ENCODE peak calls at places on chromosomes 13 and 19, in six cellular contexts. One of them, this sample, is unnamed.
A peak's percentile ranks its signal among the peaks of the same experiment; 100 is the strongest.

GRCh38 chr19:8251025-8251472 is 41.9 kb downstream of the CERS4 start:
- DNase-seq in fibroblast of lung: peak; percentile 55
- DNase-seq in mammary epithelial cell: peak; percentile 35
- DNase-seq in H9: no peak
- DNase-seq in keratinocyte: no peak
- DNase-seq in SK-N-SH: no peak
- DNase-seq in this sample: no peak

GRCh38 chr13:109784590-109785140 is 1.7 kb downstream of the IRS2 start:
- DNase-seq in SK-N-SH: peak; percentile 88
- DNase-seq in keratinocyte: no peak
- DNase-seq in fibroblast of lung: peak; percentile 72
- DNase-seq in H9: peak; percentile 81
- DNase-seq in mammary epithelial cell: peak; percentile 65
- DNase-seq in this sample: peak; percentile 93

GRCh38 chr13:50485979-50486935 is 357.2 kb downstream of the DLEU7 start:
- DNase-seq in SK-N-SH: peak; percentile 27
- DNase-seq in H9: no peak
- DNase-seq in mammary epithelial cell: no peak
- DNase-seq in fibroblast of lung: peak; percentile 44
- DNase-seq in keratinocyte: no peak
- DNase-seq in this sample: no peak

GRCh38 chr13:30178976-30179375 is 128.4 kb downstream of the KATNAL1 start:
- DNase-seq in keratinocyte: no peak
- DNase-seq in H9: no peak
- DNase-seq in mammary epithelial cell: no peak
- DNase-seq in fibroblast of lung: no peak
- DNase-seq in SK-N-SH: no peak
- DNase-seq in this sample: no peak

GRCh38 chr19:52190679-52191293 is 934 bp downstream of the PPP2R1A start:
- DNase-seq in mammary epithelial cell: peak; percentile 43
- DNase-seq in H9: no peak
- DNase-seq in SK-N-SH: peak; percentile 56
- DNase-seq in fibroblast of lung: peak; percentile 62
- DNase-seq in keratinocyte: no peak
- DNase-seq in this sample: peak; percentile 83

GRCh38 chr19:57334191-57334590 is 13.9 kb downstream of the ZNF543 start:
- DNase-seq in mammary epithelial cell: peak; percentile 95
- DNase-seq in fibroblast of lung: no peak
- DNase-seq in SK-N-SH: no peak
- DNase-seq in keratinocyte: peak; percentile 56
- DNase-seq in H9: no peak
- DNase-seq in this sample: no peak

GRCh38 chr19:16660763-16661479 is at the start of gene TMEM38A:
- DNase-seq in SK-N-SH: peak; percentile 84
- DNase-seq in mammary epithelial cell: peak; percentile 22
- DNase-seq in fibroblast of lung: no peak
- DNase-seq in keratinocyte: no peak
- DNase-seq in H9: peak; percentile 47
- DNase-seq in this sample: peak; percentile 81

GRCh38 chr13:38350114-38350617 is 515 bp downstream of the UFM1 start:
- DNase-seq in SK-N-SH: peak; percentile 41
- DNase-seq in keratinocyte: no peak
- DNase-seq in fibroblast of lung: peak; percentile 68
- DNase-seq in mammary epithelial cell: peak; percentile 68
- DNase-seq in H9: no peak
- DNase-seq in this sample: peak; percentile 89

GRCh38 chr13:113949546-113949945 is 24.3 kb downstream of the C13orf46 start:
- DNase-seq in SK-N-SH: no peak
- DNase-seq in H9: no peak
- DNase-seq in keratinocyte: no peak
- DNase-seq in mammary epithelial cell: no peak
- DNase-seq in fibroblast of lung: no peak
- DNase-seq in this sample: peak; percentile 53

GRCh38 chr13:114146629-114147028 is 14.2 kb upstream of the RASA3 start:
- DNase-seq in mammary epithelial cell: no peak
- DNase-seq in keratinocyte: no peak
- DNase-seq in SK-N-SH: peak; percentile 67
- DNase-seq in H9: no peak
- DNase-seq in fibroblast of lung: no peak
- DNase-seq in this sample: peak; percentile 70

GRCh38 chr13:95261956-95262355 is 39.3 kb downstream of the ABCC4 start:
- DNase-seq in keratinocyte: no peak
- DNase-seq in fibroblast of lung: no peak
- DNase-seq in mammary epithelial cell: no peak
- DNase-seq in H9: no peak
- DNase-seq in SK-N-SH: no peak
- DNase-seq in this sample: no peak

GRCh38 chr19:30968210-30968609 is 381.0 kb downstream of the TSHZ3 start:
- DNase-seq in SK-N-SH: no peak
- DNase-seq in H9: no peak
- DNase-seq in mammary epithelial cell: no peak
- DNase-seq in fibroblast of lung: no peak
- DNase-seq in keratinocyte: no peak
- DNase-seq in this sample: no peak

GRCh38 chr13:30572859-30573275 is 44.9 kb upstream of the USPL1 start:
- DNase-seq in mammary epithelial cell: peak; percentile 37
- DNase-seq in keratinocyte: no peak
- DNase-seq in fibroblast of lung: peak; percentile 69
- DNase-seq in H9: no peak
- DNase-seq in SK-N-SH: peak; percentile 15
- DNase-seq in this sample: no peak

GRCh38 chr13:62129000-62129551 is 713.4 kb upstream of the PCDH20 start:
- DNase-seq in fibroblast of lung: no peak
- DNase-seq in SK-N-SH: no peak
- DNase-seq in mammary epithelial cell: no peak
- DNase-seq in keratinocyte: no peak
- DNase-seq in H9: no peak
- DNase-seq in this sample: no peak

GRCh38 chr19:34171539-34171876 is 796 bp upstream of the LSM14A start:
- DNase-seq in keratinocyte: no peak
- DNase-seq in SK-N-SH: no peak
- DNase-seq in mammary epithelial cell: peak; percentile 38
- DNase-seq in fibroblast of lung: peak; percentile 83
- DNase-seq in H9: no peak
- DNase-seq in this sample: no peak

GRCh38 chr19:45045671-45046353 is 7.0 kb downstream of the CLASRP start:
- DNase-seq in SK-N-SH: no peak
- DNase-seq in H9: no peak
- DNase-seq in keratinocyte: no peak
- DNase-seq in fibroblast of lung: no peak
- DNase-seq in mammary epithelial cell: no peak
- DNase-seq in this sample: no peak

GRCh38 chr13:21657538-21657937 is 13.3 kb upstream of the FGF9 start:
- DNase-seq in H9: no peak
- DNase-seq in SK-N-SH: no peak
- DNase-seq in mammary epithelial cell: peak; percentile 83
- DNase-seq in keratinocyte: peak; percentile 64
- DNase-seq in fibroblast of lung: peak; percentile 67
- DNase-seq in this sample: no peak

GRCh38 chr19:14138576-14139265 is 2.3 kb upstream of the ASF1B start:
- DNase-seq in SK-N-SH: no peak
- DNase-seq in keratinocyte: no peak
- DNase-seq in fibroblast of lung: peak; percentile 61
- DNase-seq in H9: no peak
- DNase-seq in mammary epithelial cell: no peak
- DNase-seq in this sample: no peak

GRCh38 chr19:6679139-6679538 is 9.2 kb upstream of the TNFSF14 start:
- DNase-seq in H9: no peak
- DNase-seq in mammary epithelial cell: no peak
- DNase-seq in keratinocyte: no peak
- DNase-seq in fibroblast of lung: no peak
- DNase-seq in SK-N-SH: no peak
- DNase-seq in this sample: no peak

GRCh38 chr13:23867027-23867491 is 22.1 kb downstream of the MIPEP start:
- DNase-seq in fibroblast of lung: peak; percentile 73
- DNase-seq in H9: peak; percentile 41
- DNase-seq in keratinocyte: no peak
- DNase-seq in SK-N-SH: no peak
- DNase-seq in mammary epithelial cell: peak; percentile 24
- DNase-seq in this sample: no peak

GRCh38 chr13:38417727-38418126 is 68.1 kb downstream of the UFM1 start:
- DNase-seq in SK-N-SH: peak; percentile 14
- DNase-seq in H9: peak; percentile 31
- DNase-seq in keratinocyte: no peak
- DNase-seq in mammary epithelial cell: peak; percentile 50
- DNase-seq in fibroblast of lung: no peak
- DNase-seq in this sample: no peak

GRCh38 chr13:72185756-72186155 is 318.8 kb upstream of the DACH1 start:
- DNase-seq in SK-N-SH: no peak
- DNase-seq in H9: no peak
- DNase-seq in fibroblast of lung: no peak
- DNase-seq in keratinocyte: no peak
- DNase-seq in mammary epithelial cell: no peak
- DNase-seq in this sample: no peak

GRCh38 chr13:33033361-33033812 is 17.2 kb downstream of the KL start:
- DNase-seq in H9: no peak
- DNase-seq in mammary epithelial cell: no peak
- DNase-seq in fibroblast of lung: no peak
- DNase-seq in keratinocyte: no peak
- DNase-seq in SK-N-SH: no peak
- DNase-seq in this sample: no peak

GRCh38 chr19:1975081-1975480 is 34.1 kb downstream of the CSNK1G2 start:
- DNase-seq in H9: no peak
- DNase-seq in mammary epithelial cell: no peak
- DNase-seq in SK-N-SH: no peak
- DNase-seq in keratinocyte: no peak
- DNase-seq in fibroblast of lung: no peak
- DNase-seq in this sample: no peak

GRCh38 chr19:491146-491741 is 5.0 kb upstream of the MADCAM1 start:
- DNase-seq in mammary epithelial cell: no peak
- DNase-seq in keratinocyte: no peak
- DNase-seq in fibroblast of lung: no peak
- DNase-seq in H9: peak; percentile 60
- DNase-seq in SK-N-SH: peak; percentile 58
- DNase-seq in this sample: peak; percentile 80

GRCh38 chr13:33182729-33183128 is 102.8 kb downstream of the STARD13 start:
- DNase-seq in H9: no peak
- DNase-seq in fibroblast of lung: no peak
- DNase-seq in SK-N-SH: no peak
- DNase-seq in keratinocyte: no peak
- DNase-seq in mammary epithelial cell: no peak
- DNase-seq in this sample: no peak

GRCh38 chr19:32224371-32225244 is 120.8 kb upstream of the ZNF507 start:
- DNase-seq in keratinocyte: no peak
- DNase-seq in mammary epithelial cell: peak; percentile 27
- DNase-seq in fibroblast of lung: peak; percentile 7
- DNase-seq in SK-N-SH: peak; percentile 94
- DNase-seq in H9: peak; percentile 61
- DNase-seq in this sample: peak; percentile 80

GRCh38 chr19:55638864-55639359 is 1.9 kb upstream of the ZNF580 start:
- DNase-seq in H9: peak; percentile 67
- DNase-seq in SK-N-SH: peak; percentile 52
- DNase-seq in keratinocyte: no peak
- DNase-seq in fibroblast of lung: peak; percentile 28
- DNase-seq in mammary epithelial cell: no peak
- DNase-seq in this sample: peak; percentile 62
- H3K4me1 ChIP-seq in H9: peaks cover 2% of the 10 kb centered on the region
- H3K4me1 ChIP-seq in SK-N-SH: peaks cover 15% of the 10 kb centered on the region
- H3K4me1 ChIP-seq in keratinocyte: peaks cover 32% of the 10 kb centered on the region
- H3K4me1 ChIP-seq in fibroblast of lung: peaks cover 19% of the 10 kb centered on the region
- H3K4me1 ChIP-seq in mammary epithelial cell: peaks cover 36% of the 10 kb centered on the region
- H3K4me1 ChIP-seq in this sample: peaks cover 11% of the 10 kb centered on the region

DNA sequence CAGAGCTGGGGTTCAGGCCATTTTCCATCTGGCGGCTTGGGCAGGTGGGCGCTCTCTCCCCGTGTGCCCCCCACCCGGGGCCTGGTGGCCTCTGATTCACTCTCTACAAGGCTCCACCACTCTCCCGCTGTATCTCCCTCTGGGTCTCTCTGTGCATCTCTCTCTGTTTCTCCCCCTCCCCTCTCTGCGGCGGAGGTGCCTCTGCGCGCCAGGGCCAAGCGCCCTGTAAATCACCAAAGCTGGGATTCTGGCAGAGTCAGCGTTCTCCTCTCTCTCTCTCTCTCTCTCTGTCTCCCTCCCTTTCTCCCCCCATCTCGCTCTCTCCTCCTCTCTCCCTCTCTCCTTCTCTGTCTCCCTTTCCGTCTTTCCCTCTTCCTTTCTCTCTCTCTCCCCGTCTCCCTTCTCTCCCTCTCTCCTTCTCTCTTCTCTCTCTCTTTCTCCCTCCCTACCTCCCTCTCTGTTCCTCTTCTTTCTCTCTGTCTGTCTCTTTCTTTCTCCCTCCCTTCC is 3.9 kb downstream of the NFIC start:
- DNase-seq in H9: peak; percentile 34
- DNase-seq in fibroblast of lung: no peak
- DNase-seq in SK-N-SH: peak; percentile 57
- DNase-seq in keratinocyte: no peak
- DNase-seq in mammary epithelial cell: no peak
- DNase-seq in this sample: no peak
- H3K9ac ChIP-seq in H9: no peak overlapping the region
- H3K9ac ChIP-seq in fibroblast of lung: peak overlapping the region; percentile 57
- H3K9ac ChIP-seq in SK-N-SH: no peak overlapping the region
- H3K9ac ChIP-seq in keratinocyte: peak overlapping the region; percentile 87
- H3K9ac ChIP-seq in mammary epithelial cell: no peak overlapping the region
- H3K9ac ChIP-seq in this sample: peak overlapping the region; percentile 70

DNA sequence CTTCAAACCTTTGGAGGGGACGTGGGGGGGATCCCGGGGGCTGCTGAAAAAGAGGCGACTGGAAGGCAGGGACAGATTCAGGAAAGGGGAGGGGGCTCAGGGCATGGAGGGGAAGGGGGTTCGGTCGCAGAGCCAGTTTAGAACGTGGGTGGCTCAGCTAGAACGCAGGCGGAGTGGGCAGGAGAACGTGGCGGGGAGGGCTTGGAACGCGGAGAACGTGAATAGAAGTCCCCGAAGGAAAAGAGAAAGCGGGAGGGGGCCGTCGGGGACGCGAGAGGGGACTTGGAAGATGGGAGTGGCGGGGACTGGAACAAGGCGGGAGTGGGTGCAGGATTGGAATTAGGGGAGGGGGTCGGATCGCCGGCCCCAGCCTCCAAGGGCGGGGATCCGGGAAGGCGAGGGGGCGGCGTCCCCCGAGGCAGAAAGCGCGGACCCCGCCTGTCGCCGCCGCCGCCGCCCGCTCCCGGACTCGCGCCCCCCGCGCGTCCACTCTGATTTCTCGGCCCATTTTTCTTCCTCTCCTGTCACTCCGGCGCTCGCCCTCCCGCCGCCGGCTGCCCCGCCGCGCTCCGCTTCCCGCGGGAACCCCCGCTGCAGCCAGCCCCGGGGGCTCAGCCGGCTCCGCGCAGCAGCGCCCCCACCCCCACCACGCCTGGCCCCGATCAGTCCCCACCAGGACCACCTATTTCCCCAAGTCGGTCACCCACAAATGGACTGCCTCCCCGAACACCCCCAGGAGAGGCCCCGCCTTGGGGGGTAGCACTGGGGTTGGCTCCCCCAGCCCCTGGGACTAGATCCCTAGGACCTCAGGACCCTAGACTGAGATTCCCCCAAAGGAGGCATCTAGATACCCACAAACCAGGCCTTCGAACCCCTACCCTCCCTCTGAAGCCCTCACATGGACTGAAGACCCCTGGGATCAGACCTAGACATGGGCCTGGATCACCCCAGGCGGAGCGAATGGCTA is 12.5 kb upstream of the ERFL start:
- DNase-seq in SK-N-SH: peak; percentile 69
- DNase-seq in keratinocyte: no peak
- DNase-seq in mammary epithelial cell: no peak
- DNase-seq in H9: no peak
- DNase-seq in fibroblast of lung: no peak
- DNase-seq in this sample: no peak
- H3K4me1 ChIP-seq in SK-N-SH: no peaks in the 10 kb centered on the region
- H3K4me1 ChIP-seq in keratinocyte: peaks cover 10% of the 10 kb centered on the region
- H3K4me1 ChIP-seq in mammary epithelial cell: peaks cover 17% of the 10 kb centered on the region
- H3K4me1 ChIP-seq in H9: no peaks in the 10 kb centered on the region
- H3K4me1 ChIP-seq in fibroblast of lung: peaks cover 7% of the 10 kb centered on the region
- H3K4me1 ChIP-seq in this sample: no peaks in the 10 kb centered on the region

GRCh38 chr13:51805313-51805712 is 1.4 kb upstream of the DHRS12 start:
- DNase-seq in keratinocyte: no peak
- DNase-seq in SK-N-SH: no peak
- DNase-seq in fibroblast of lung: no peak
- DNase-seq in H9: no peak
- DNase-seq in mammary epithelial cell: no peak
- DNase-seq in this sample: no peak
- H3K9ac ChIP-seq in keratinocyte: no peak overlapping the region
- H3K9ac ChIP-seq in SK-N-SH: no peak overlapping the region
- H3K9ac ChIP-seq in fibroblast of lung: no peak overlapping the region
- H3K9ac ChIP-seq in H9: no peak overlapping the region
- H3K9ac ChIP-seq in mammary epithelial cell: no peak overlapping the region
- H3K9ac ChIP-seq in this sample: peak overlapping the region; percentile 89